ENCODE peak calls at places on chromosomes 1 and 21, in four cellular contexts. T is PC-3; S is CD4-positive, alpha-beta memory T cell; G is RWPE1. K is an unnamed sample.

GRCh38 chr1:117793396-117793795 is 136.0 kb downstream of the GDAP2 start:
- DNase-seq in G (no peak), T (no peak), S (no peak), K (no peak)

GRCh38 chr1:192696082-192696481 is 60.1 kb downstream of the RGS13 start:
- DNase-seq in S (no peak), G (no peak), T (no peak), K (no peak)

GRCh38 chr1:103275725-103276124 is 167.4 kb upstream of the COL11A1 start:
- DNase-seq in T (no peak), G (no peak), S (no peak), K (no peak)

GRCh38 chr21:41321908-41322495 is 5.4 kb downstream of the FAM3B start:
- DNase-seq in G (no peak), S (no peak), T (peak), K (no peak)

GRCh38 chr1:245704765-245705164 is 550.0 kb downstream of the KIF26B start:
- DNase-seq in T (peak), S (no peak), G (peak), K (no peak)

GRCh38 chr1:162285149-162285561 is 91.5 kb downstream of the SPATA46 start:
- DNase-seq in S (no peak), T (peak), G (peak), K (peak)

GRCh38 chr1:97999320-97999719 is 78.5 kb upstream of the DPYD start:
- DNase-seq in G (no peak), T (no peak), S (no peak), K (peak)

GRCh38 chr1:232853994-232854532 is 48.8 kb downstream of the MAP10 start:
- DNase-seq in S (no peak), T (peak), G (no peak), K (no peak)

GRCh38 chr1:74571875-74572274 is 59.5 kb upstream of the LRRC53 start:
- DNase-seq in T (no peak), G (no peak), S (no peak), K (no peak)

GRCh38 chr1:15732686-15733081 is 3.4 kb upstream of the SLC25A34 start:
- DNase-seq in S (no peak), T (no peak), G (no peak), K (no peak)

GRCh38 chr1:226809785-226810571 is 60.4 kb upstream of the PSEN2 start:
- DNase-seq in T (no peak), S (no peak), G (no peak), K (no peak)

GRCh38 chr1:207922554-207922953 is 11.6 kb upstream of the CD34 start:
- DNase-seq in S (no peak), T (no peak), G (no peak), K (no peak)

GRCh38 chr1:205714906-205715246 is 34.6 kb upstream of the SLC45A3 start:
- DNase-seq in G (no peak), T (no peak), S (no peak), K (no peak)
- H3K27ac ChIP-seq in G (no peak), T (no peak), S (no peak), K (no peak)

GRCh38 chr1:111977378-111977777 is 12.1 kb downstream of the KCND3 start:
- DNase-seq in S (no peak), G (no peak), T (no peak), K (no peak)
- H3K27ac ChIP-seq in S (no peak), G (no peak), T (no peak), K (no peak)

GRCh38 chr1:212328248-212328647 is 43.0 kb downstream of the PPP2R5A start:
- DNase-seq in S (no peak), G (no peak), T (no peak), K (no peak)

GRCh38 chr1:212329104-212329503 is 43.9 kb downstream of the PPP2R5A start:
- DNase-seq in S (no peak), G (no peak), T (no peak), K (no peak)

GRCh38 chr1:212323065-212323464 is 37.9 kb downstream of the PPP2R5A start:
- DNase-seq in S (no peak), G (no peak), T (no peak), K (no peak)

GRCh38 chr1:212326541-212326940 is 41.3 kb downstream of the PPP2R5A start:
- DNase-seq in G (no peak), S (no peak), T (no peak), K (no peak)
- H3K27ac ChIP-seq in G (no peak), S (no peak), T (no peak), K (no peak)

DNA sequence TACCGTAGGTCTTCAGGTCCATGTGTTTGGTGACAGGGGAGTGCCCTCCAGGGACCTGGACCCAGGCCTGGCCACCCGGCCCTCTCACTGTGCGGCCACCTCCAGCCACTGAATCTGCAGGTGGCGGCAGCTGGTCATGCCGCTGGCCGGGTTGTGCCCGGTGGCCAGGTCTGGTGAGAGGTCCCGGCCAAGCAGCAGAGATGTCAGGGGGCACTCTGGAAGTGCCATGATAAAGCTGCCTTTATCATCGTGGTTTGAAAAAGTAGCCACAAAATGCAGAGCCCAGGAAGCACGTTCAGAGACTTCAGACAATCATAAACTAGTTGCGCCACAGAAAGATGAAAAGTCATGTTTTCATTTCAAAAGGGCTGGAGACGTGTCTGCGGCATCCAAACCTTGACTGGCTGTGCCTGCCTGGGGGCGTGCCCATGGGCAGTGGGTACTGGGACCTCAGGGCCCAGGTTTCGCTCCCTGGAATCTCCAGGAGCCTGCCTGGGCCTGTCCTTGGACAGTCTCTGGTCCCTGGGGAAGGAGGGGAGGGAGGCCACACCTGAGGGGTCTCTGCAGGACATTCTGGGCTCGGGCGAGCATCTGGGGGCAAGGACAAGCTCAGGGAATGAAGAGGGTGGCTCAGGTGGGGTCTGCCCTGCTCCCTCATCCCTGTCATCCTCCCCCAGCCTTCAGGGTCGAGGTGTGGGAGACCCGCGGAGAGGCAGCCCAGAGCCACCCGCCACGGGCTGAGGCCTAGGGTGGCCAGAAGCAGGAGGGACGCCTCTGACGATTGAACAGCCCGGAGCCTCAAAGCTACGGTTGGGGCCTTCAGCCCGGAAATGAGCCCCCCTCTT is 44.9 kb downstream of the COL18A1 start:
- DNase-seq in T (no peak), S (peak), G (no peak), K (no peak)
- H3K27ac ChIP-seq in T (no peak), S (no peak), G (peak), K (no peak)

K was measured in epithelial cell of prostate.